ENCODE peak calls at places on chromosomes 13 and 19, in five cellular contexts. R, V, Y, M and N are unnamed samples. For H3K9me3, the result is how much of the 10 kb centered on the place peaks cover.

GRCh38 chr19:6073858-6074708 is 36.2 kb downstream of the RFX2 start:
- DNase-seq in R (peak), V (no peak), Y (no peak), M (no peak), N (no peak)

GRCh38 chr19:48635966-48636858 is 967 bp downstream of the DBP start:
- DNase-seq in R (no peak), V (no peak), Y (no peak), M (no peak), N (no peak)

GRCh38 chr13:93364166-93364565 is 137.6 kb downstream of the GPC6 start:
- DNase-seq in R (no peak), V (no peak), Y (no peak), M (no peak), N (no peak)

GRCh38 chr13:49400755-49401659 is 42.9 kb downstream of the CAB39L start:
- DNase-seq in R (no peak), V (no peak), Y (peak), M (no peak), N (no peak)

GRCh38 chr13:113526466-113527220 is 36.1 kb upstream of the DCUN1D2 start:
- DNase-seq in R (no peak), V (no peak), Y (peak), M (no peak), N (no peak)

GRCh38 chr19:18496167-18496979 is 25.5 kb downstream of the ELL start:
- DNase-seq in R (no peak), V (peak), Y (peak), M (no peak), N (no peak)

GRCh38 chr13:79481685-79482052 is 714 bp downstream of the NDFIP2 start:
- DNase-seq in R (no peak), V (no peak), Y (peak), M (no peak), N (peak)

GRCh38 chr19:1250374-1251232 is 2.2 kb downstream of the MIDN start:
- DNase-seq in R (no peak), V (no peak), Y (no peak), M (no peak), N (peak)

GRCh38 chr13:93767917-93768422 is 541.4 kb downstream of the GPC6 start:
- DNase-seq in R (no peak), V (no peak), Y (no peak), M (no peak), N (no peak)

GRCh38 chr13:77372275-77372674 is 45.4 kb upstream of the MYCBP2 start:
- DNase-seq in R (no peak), V (no peak), Y (no peak), M (no peak), N (no peak)

GRCh38 chr19:18008814-18009213 is 844 bp downstream of the ARRDC2 start:
- DNase-seq in R (no peak), V (no peak), Y (no peak), M (no peak), N (no peak)

GRCh38 chr13:64083396-64083795 is 2667.7 kb upstream of the PCDH20 start:
- DNase-seq in R (no peak), V (no peak), Y (no peak), M (no peak), N (no peak)

GRCh38 chr19:13693933-13694332 is 70.4 kb upstream of the MRI1 start:
- DNase-seq in R (no peak), V (no peak), Y (no peak), M (no peak), N (no peak)

GRCh38 chr13:94968040-94968756 is 255.9 kb upstream of the SOX21 start:
- DNase-seq in R (no peak), V (no peak), Y (no peak), M (no peak), N (peak)

GRCh38 chr13:30031488-30031887 is 181.1 kb upstream of the UBL3 start:
- DNase-seq in R (no peak), V (no peak), Y (no peak), M (no peak), N (no peak)

GRCh38 chr19:10292206-10292788 is 2.5 kb downstream of the ICAM5 start:
- DNase-seq in R (no peak), V (no peak), Y (peak), M (peak), N (peak)

GRCh38 chr19:4327252-4327876 is 11.3 kb downstream of the STAP2 start:
- DNase-seq in R (peak), V (no peak), Y (peak), M (peak), N (peak)

GRCh38 chr19:28519950-28520861 is 692.7 kb downstream of the UQCRFS1 start:
- DNase-seq in R (no peak), V (no peak), Y (no peak), M (no peak), N (no peak)

GRCh38 chr13:39685652-39686051 is 30.2 kb downstream of the COG6 start:
- DNase-seq in R (no peak), V (no peak), Y (no peak), M (no peak), N (no peak)

GRCh38 chr13:112071902-112072530 is 5.1 kb downstream of the SOX1 start:
- DNase-seq in R (no peak), V (no peak), Y (no peak), M (no peak), N (no peak)

GRCh38 chr19:8324186-8325050 is 3.1 kb downstream of the RPS28 start:
- DNase-seq in R (no peak), V (no peak), Y (no peak), M (no peak), N (no peak)

GRCh38 chr13:111521691-111522229 is 201.3 kb downstream of the TEX29 start:
- DNase-seq in R (no peak), V (no peak), Y (no peak), M (no peak), N (no peak)

GRCh38 chr13:101612736-101613135 is 160.3 kb downstream of the ITGBL1 start:
- DNase-seq in R (no peak), V (no peak), Y (no peak), M (no peak), N (no peak)

GRCh38 chr13:19321222-19321621 is 139.6 kb upstream of the TUBA3C start:
- DNase-seq in R (no peak), V (no peak), Y (no peak), M (no peak), N (no peak)

GRCh38 chr13:73060251-73061160 is 1.7 kb downstream of the KLF5 start:
- DNase-seq in R (no peak), V (no peak), Y (no peak), M (no peak), N (peak)

GRCh38 chr13:77868717-77869116 is 49.9 kb downstream of the EDNRB start:
- DNase-seq in R (no peak), V (no peak), Y (no peak), M (no peak), N (no peak)

GRCh38 chr19:33823341-33823740 is 26.7 kb downstream of the KCTD15 start:
- DNase-seq in R (no peak), V (no peak), Y (no peak), M (no peak), N (no peak)

GRCh38 chr19:40605201-40605971 is 4.2 kb downstream of the LTBP4 start:
- DNase-seq in R (no peak), V (no peak), Y (peak), M (peak), N (peak)

GRCh38 chr19:7870571-7871279 is 3.5 kb downstream of the PRR36 start:
- DNase-seq in R (no peak), V (no peak), Y (peak), M (no peak), N (peak)

GRCh38 chr13:31742102-31742695 is 2.9 kb downstream of the RXFP2 start:
- DNase-seq in R (peak), V (no peak), Y (peak), M (peak), N (peak)

GRCh38 chr13:25677956-25678355 is 306.2 kb downstream of the ATP8A2 start:
- DNase-seq in R (no peak), V (no peak), Y (no peak), M (no peak), N (no peak)

GRCh38 chr13:80361883-80362327 is 21.0 kb upstream of the SPRY2 start:
- DNase-seq in R (no peak), V (no peak), Y (no peak), M (no peak), N (peak)

GRCh38 chr19:41753159-41753558 is 2.2 kb upstream of the CEACAM6 start:
- DNase-seq in R (no peak), V (no peak), Y (peak), M (no peak), N (no peak)

GRCh38 chr19:48539503-48540096 is 12.4 kb upstream of the SULT2B1 start:
- DNase-seq in R (no peak), V (no peak), Y (peak), M (no peak), N (no peak)

GRCh38 chr13:50344717-50345116 is 329.5 kb downstream of the KCNRG start:
- DNase-seq in R (no peak), V (no peak), Y (no peak), M (no peak), N (no peak)

GRCh38 chr19:42322305-42322704 is 3.1 kb upstream of the MEGF8 start:
- DNase-seq in R (no peak), V (no peak), Y (no peak), M (no peak), N (no peak)

GRCh38 chr19:23943411-23943810 is 28.7 kb downstream of the ZNF726 start:
- DNase-seq in R (no peak), V (no peak), Y (no peak), M (no peak), N (no peak)

GRCh38 chr19:23949611-23950010 is 34.9 kb downstream of the ZNF726 start:
- DNase-seq in R (no peak), V (no peak), Y (no peak), M (no peak), N (no peak)

DNA sequence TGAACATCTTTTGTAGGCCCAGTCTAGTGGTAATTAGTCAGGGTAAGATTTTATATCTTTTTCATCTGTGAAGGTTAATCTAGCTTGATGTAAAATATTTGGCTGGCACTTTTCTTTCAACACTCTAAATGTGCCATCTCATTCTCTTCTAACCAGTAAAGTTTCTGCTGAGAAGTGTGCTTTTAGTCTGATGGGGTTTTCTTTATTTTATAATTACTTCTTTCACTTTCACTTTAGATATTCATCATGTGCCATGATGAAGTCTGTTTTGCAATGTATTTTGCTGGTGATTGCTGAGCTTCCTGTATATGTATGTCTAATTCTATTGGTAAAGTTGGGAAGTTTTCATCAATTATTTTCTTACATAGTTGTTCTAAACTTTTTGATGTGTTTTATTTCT is 31.9 kb downstream of the ZNF726 start:
- DNase-seq in R (no peak), V (no peak), Y (no peak), M (no peak), N (no peak)
- H3K9me3 ChIP-seq in R (under half), V (under half), Y (under half), M (under half), N (under half)

DNA sequence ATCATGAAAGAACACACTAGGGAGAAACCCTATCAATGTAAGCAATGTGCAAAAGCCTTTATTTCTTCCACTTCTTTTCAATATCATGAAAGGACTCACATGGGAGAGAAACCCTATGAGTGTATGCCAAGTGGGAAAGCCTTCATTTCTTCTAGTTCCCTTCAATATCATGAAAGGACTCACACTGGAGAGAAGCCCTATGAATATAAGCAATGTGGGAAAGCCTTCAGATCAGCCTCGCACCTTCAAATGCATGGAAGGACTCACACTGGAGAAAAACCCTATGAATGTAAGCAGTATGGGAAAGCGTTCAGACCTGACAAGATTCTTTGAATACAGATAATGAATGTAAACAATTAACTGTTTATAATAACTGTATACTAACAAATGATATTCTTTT is 15.0 kb upstream of the ZNF439 start:
- DNase-seq in R (no peak), V (no peak), Y (no peak), M (no peak), N (no peak)
- H3K9me3 ChIP-seq in R (under half), V (under half), Y (half or more), M (under half), N (under half)

GRCh38 chr19:23365222-23365621 is 30.0 kb downstream of the ZNF91 start:
- DNase-seq in R (no peak), V (no peak), Y (no peak), M (no peak), N (no peak)
- H3K9me3 ChIP-seq in R (half or more), V (under half), Y (half or more), M (under half), N (under half)

DNA sequence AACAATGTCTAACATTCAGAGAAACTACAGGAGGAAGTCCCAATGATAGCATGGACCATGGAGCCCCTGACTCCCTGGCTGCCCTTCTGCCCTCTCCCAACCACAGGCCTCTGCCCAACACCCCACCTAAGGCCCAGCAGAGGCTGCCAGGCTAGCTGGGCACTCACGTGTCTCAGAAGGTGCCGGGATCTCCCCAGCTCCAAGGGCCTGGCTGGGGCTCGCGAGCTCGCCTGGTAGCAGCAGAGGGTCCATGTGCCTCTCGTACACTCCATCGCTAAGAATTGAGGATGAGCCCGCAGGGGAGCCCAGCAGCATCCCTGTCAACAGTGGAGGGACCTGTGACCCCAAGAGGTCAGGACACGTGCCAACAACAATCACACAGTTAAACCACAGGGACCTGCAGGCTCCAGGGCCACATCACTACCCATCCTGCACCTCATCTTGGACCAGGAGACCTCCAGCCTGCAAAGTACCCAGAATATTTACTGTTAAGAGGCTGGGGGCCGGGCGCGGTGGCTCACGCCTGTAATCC is 9.4 kb downstream of the ZSCAN18 start:
- DNase-seq in R (no peak), V (no peak), Y (no peak), M (no peak), N (no peak)
- H3K9me3 ChIP-seq in R (under half), V (under half), Y (half or more), M (under half), N (under half)

GRCh38 chr19:12187625-12188024 is 24.7 kb downstream of the ZNF136 start:
- DNase-seq in R (no peak), V (no peak), Y (no peak), M (no peak), N (no peak)
- H3K9me3 ChIP-seq in R (half or more), V (under half), Y (half or more), M (under half), N (under half)

GRCh38 chr19:37874784-37875183 is 31.6 kb downstream of the WDR87 start:
- DNase-seq in R (no peak), V (no peak), Y (no peak), M (no peak), N (no peak)

GRCh38 chr19:37877147-37877546 is 29.2 kb downstream of the WDR87 start:
- DNase-seq in R (no peak), V (no peak), Y (no peak), M (no peak), N (no peak)

GRCh38 chr19:37872383-37872782 is 34.0 kb downstream of the WDR87 start:
- DNase-seq in R (no peak), V (no peak), Y (no peak), M (no peak), N (no peak)

GRCh38 chr19:37876047-37876446 is 30.3 kb downstream of the WDR87 start:
- DNase-seq in R (no peak), V (no peak), Y (no peak), M (no peak), N (no peak)
- H3K9me3 ChIP-seq in R (under half), V (under half), Y (under half), M (under half), N (under half)

GRCh38 chr19:52566588-52566987 is 3.5 kb upstream of the ZNF701 start:
- DNase-seq in R (no peak), V (peak), Y (no peak), M (no peak), N (no peak)
- H3K9me3 ChIP-seq in R (under half), V (under half), Y (half or more), M (under half), N (under half)

GRCh38 chr19:31705656-31706055 is 356.4 kb upstream of the TSHZ3 start:
- DNase-seq in R (no peak), V (no peak), Y (no peak), M (no peak), N (no peak)
- H3K9me3 ChIP-seq in R (under half), V (under half), Y (under half), M (under half), N (under half)